ENCODE peak calls at places on chromosomes 11 and 22, in six cellular contexts. One of them, this sample, is unnamed.
A peak's percentile ranks its signal among the peaks of the same experiment; 100 is the strongest.

GRCh38 chr11:43574949-43575915 is 105.3 kb upstream of the HSD17B12 start:
- DNase-seq in GM13976: no peak
- DNase-seq in uterus: no peak
- DNase-seq in RWPE1: no peak
- DNase-seq in GM20000: peak; percentile 42
- DNase-seq in GM23338: peak; percentile 60
- DNase-seq in this sample: no peak

GRCh38 chr11:37511425-37511933 is 913.4 kb upstream of the RAG2 start:
- DNase-seq in RWPE1: peak; percentile 62
- DNase-seq in GM13976: no peak
- DNase-seq in uterus: no peak
- DNase-seq in GM23338: no peak
- DNase-seq in GM20000: no peak
- DNase-seq in this sample: peak; percentile 86

GRCh38 chr22:37016134-37016910 is 2.9 kb downstream of the TST start:
- DNase-seq in GM20000: no peak
- DNase-seq in RWPE1: no peak
- DNase-seq in uterus: peak; percentile 45
- DNase-seq in GM13976: no peak
- DNase-seq in GM23338: no peak
- DNase-seq in this sample: no peak

GRCh38 chr11:110971110-110971509 is 258.9 kb upstream of the ARHGAP20 start:
- DNase-seq in uterus: no peak
- DNase-seq in GM13976: no peak
- DNase-seq in RWPE1: no peak
- DNase-seq in GM20000: no peak
- DNase-seq in GM23338: no peak
- DNase-seq in this sample: peak; percentile 16

GRCh38 chr11:105152556-105152955 is 13.0 kb upstream of the CARD18 start:
- DNase-seq in GM23338: no peak
- DNase-seq in GM20000: no peak
- DNase-seq in RWPE1: no peak
- DNase-seq in GM13976: no peak
- DNase-seq in uterus: no peak
- DNase-seq in this sample: peak; percentile 54

GRCh38 chr11:61529537-61530225 is 21.1 kb downstream of the LRRC10B start:
- DNase-seq in GM13976: no peak
- DNase-seq in uterus: no peak
- DNase-seq in GM23338: no peak
- DNase-seq in GM20000: no peak
- DNase-seq in RWPE1: no peak
- DNase-seq in this sample: peak; percentile 41

GRCh38 chr11:39236916-39237315 is 2222.5 kb downstream of the LRRC4C start:
- DNase-seq in GM20000: no peak
- DNase-seq in GM13976: no peak
- DNase-seq in uterus: no peak
- DNase-seq in RWPE1: peak; percentile 30
- DNase-seq in GM23338: no peak
- DNase-seq in this sample: peak; percentile 1

GRCh38 chr11:11731311-11732083 is 109.7 kb upstream of the GALNT18 start:
- DNase-seq in GM20000: no peak
- DNase-seq in RWPE1: peak; percentile 76
- DNase-seq in GM13976: no peak
- DNase-seq in GM23338: no peak
- DNase-seq in uterus: no peak
- DNase-seq in this sample: peak; percentile 85

GRCh38 chr22:47178339-47178738 is 415.9 kb downstream of the TBC1D22A start:
- DNase-seq in GM13976: no peak
- DNase-seq in GM20000: no peak
- DNase-seq in uterus: peak; percentile 0
- DNase-seq in RWPE1: no peak
- DNase-seq in GM23338: no peak
- DNase-seq in this sample: no peak

GRCh38 chr22:36585841-36586240 is 56.9 kb upstream of the EIF3D start:
- DNase-seq in GM20000: no peak
- DNase-seq in GM23338: peak; percentile 51
- DNase-seq in GM13976: no peak
- DNase-seq in uterus: no peak
- DNase-seq in RWPE1: peak; percentile 58
- DNase-seq in this sample: peak; percentile 50

GRCh38 chr22:19478466-19479357 is at the start of gene UFD1:
- DNase-seq in GM20000: peak; percentile 88
- DNase-seq in RWPE1: peak; percentile 64
- DNase-seq in GM23338: peak; percentile 92
- DNase-seq in uterus: peak; percentile 84
- DNase-seq in GM13976: peak; percentile 87
- DNase-seq in this sample: peak; percentile 79

GRCh38 chr11:78139422-78140391 is at the start of gene ALG8:
- DNase-seq in uterus: peak; percentile 97
- DNase-seq in GM13976: peak; percentile 98
- DNase-seq in GM23338: peak; percentile 98
- DNase-seq in GM20000: peak; percentile 93
- DNase-seq in RWPE1: peak; percentile 98
- DNase-seq in this sample: peak; percentile 93

GRCh38 chr11:128592454-128592853 is 5.1 kb upstream of the ETS1 start:
- DNase-seq in GM20000: no peak
- DNase-seq in RWPE1: no peak
- DNase-seq in GM13976: no peak
- DNase-seq in GM23338: no peak
- DNase-seq in uterus: no peak
- DNase-seq in this sample: no peak

GRCh38 chr11:64500176-64501013 is 90.6 kb upstream of the SLC22A12 start:
- DNase-seq in GM23338: no peak
- DNase-seq in RWPE1: no peak
- DNase-seq in GM13976: no peak
- DNase-seq in uterus: no peak
- DNase-seq in GM20000: no peak
- DNase-seq in this sample: peak; percentile 29

GRCh38 chr11:33624082-33624481 is 76.5 kb downstream of the C11orf91 start:
- DNase-seq in GM23338: no peak
- DNase-seq in RWPE1: no peak
- DNase-seq in GM13976: no peak
- DNase-seq in uterus: no peak
- DNase-seq in GM20000: no peak
- DNase-seq in this sample: peak; percentile 39

GRCh38 chr11:115990004-115990447 is 485.8 kb upstream of the CADM1 start:
- DNase-seq in GM13976: peak; percentile 73
- DNase-seq in RWPE1: no peak
- DNase-seq in GM20000: peak; percentile 51
- DNase-seq in uterus: no peak
- DNase-seq in GM23338: peak; percentile 81
- DNase-seq in this sample: no peak

GRCh38 chr11:34356918-34357645 is 728 bp downstream of the ABTB2 start:
- DNase-seq in uterus: peak; percentile 59
- DNase-seq in GM20000: peak; percentile 56
- DNase-seq in RWPE1: peak; percentile 34
- DNase-seq in GM23338: peak; percentile 72
- DNase-seq in GM13976: peak; percentile 59
- DNase-seq in this sample: peak; percentile 54

GRCh38 chr11:82080160-82080559 is 653.5 kb downstream of the FAM181B start:
- DNase-seq in GM20000: no peak
- DNase-seq in GM23338: no peak
- DNase-seq in uterus: no peak
- DNase-seq in GM13976: no peak
- DNase-seq in RWPE1: no peak
- DNase-seq in this sample: no peak

GRCh38 chr11:57781529-57781943 is 19.9 kb downstream of the CTNND1 start:
- DNase-seq in RWPE1: peak; percentile 70
- DNase-seq in uterus: no peak
- DNase-seq in GM23338: peak; percentile 92
- DNase-seq in GM20000: no peak
- DNase-seq in GM13976: no peak
- DNase-seq in this sample: peak; percentile 35

GRCh38 chr22:10961043-10961860 is 4566.7 kb upstream of the OR11H1 start:
- DNase-seq in GM20000: peak; percentile 2
- DNase-seq in RWPE1: no peak
- DNase-seq in GM13976: no peak
- DNase-seq in GM23338: no peak
- DNase-seq in uterus: no peak
- DNase-seq in this sample: no peak

GRCh38 chr22:46561435-46561905 is 24.1 kb upstream of the CELSR1 start:
- DNase-seq in GM23338: peak; percentile 78
- DNase-seq in RWPE1: no peak
- DNase-seq in GM20000: peak; percentile 77
- DNase-seq in GM13976: peak; percentile 85
- DNase-seq in uterus: no peak
- DNase-seq in this sample: peak; percentile 36

GRCh38 chr11:21412652-21413383 is 743.4 kb downstream of the NELL1 start:
- DNase-seq in GM20000: no peak
- DNase-seq in uterus: no peak
- DNase-seq in RWPE1: no peak
- DNase-seq in GM13976: no peak
- DNase-seq in GM23338: no peak
- DNase-seq in this sample: no peak

GRCh38 chr22:47587861-47588582 is 825.6 kb downstream of the TBC1D22A start:
- DNase-seq in GM23338: no peak
- DNase-seq in uterus: no peak
- DNase-seq in RWPE1: no peak
- DNase-seq in GM13976: no peak
- DNase-seq in GM20000: no peak
- DNase-seq in this sample: no peak

GRCh38 chr11:17906436-17906835 is 106.4 kb downstream of the SERGEF start:
- DNase-seq in RWPE1: no peak
- DNase-seq in GM20000: no peak
- DNase-seq in GM23338: peak; percentile 92
- DNase-seq in GM13976: no peak
- DNase-seq in uterus: no peak
- DNase-seq in this sample: peak; percentile 17
- TF ChIP-seq CTCF in RWPE1: no peak
- TF ChIP-seq CTCF in GM20000: no peak
- TF ChIP-seq CTCF in GM23338: peak; percentile 70
- TF ChIP-seq CTCF in GM13976: no peak
- TF ChIP-seq CTCF in uterus: no peak
- TF ChIP-seq CTCF in this sample: peak; percentile 14

GRCh38 chr22:42716649-42717127 is 4.0 kb downstream of the A4GALT start:
- DNase-seq in RWPE1: no peak
- DNase-seq in GM13976: peak; percentile 58
- DNase-seq in uterus: no peak
- DNase-seq in GM20000: peak; percentile 64
- DNase-seq in GM23338: no peak
- DNase-seq in this sample: no peak
- TF ChIP-seq CTCF in RWPE1: no peak
- TF ChIP-seq CTCF in GM13976: no peak
- TF ChIP-seq CTCF in uterus: no peak
- TF ChIP-seq CTCF in GM20000: no peak
- TF ChIP-seq CTCF in GM23338: no peak
- TF ChIP-seq CTCF in this sample: no peak

GRCh38 chr11:65539401-65540289 is 14.8 kb downstream of the SCYL1 start:
- DNase-seq in RWPE1: peak; percentile 80
- DNase-seq in GM13976: peak; percentile 88
- DNase-seq in GM20000: peak; percentile 93
- DNase-seq in GM23338: peak; percentile 79
- DNase-seq in uterus: no peak
- DNase-seq in this sample: no peak
- TF ChIP-seq CTCF in RWPE1: no peak
- TF ChIP-seq CTCF in GM13976: no peak
- TF ChIP-seq CTCF in GM20000: no peak
- TF ChIP-seq CTCF in GM23338: no peak
- TF ChIP-seq CTCF in uterus: peak; percentile 80
- TF ChIP-seq CTCF in this sample: no peak

GRCh38 chr11:67645521-67646457 is 4.7 kb downstream of the ACY3 start:
- DNase-seq in GM23338: peak; percentile 68
- DNase-seq in GM13976: no peak
- DNase-seq in RWPE1: no peak
- DNase-seq in uterus: no peak
- DNase-seq in GM20000: peak; percentile 32
- DNase-seq in this sample: no peak

GRCh38 chr11:67644472-67645418 is 5.2 kb upstream of the TBX10 start:
- DNase-seq in GM20000: peak; percentile 49
- DNase-seq in uterus: no peak
- DNase-seq in GM23338: peak; percentile 42
- DNase-seq in RWPE1: no peak
- DNase-seq in GM13976: no peak
- DNase-seq in this sample: no peak

GRCh38 chr11:67642148-67642475 is 2.5 kb upstream of the TBX10 start:
- DNase-seq in GM13976: no peak
- DNase-seq in GM23338: no peak
- DNase-seq in uterus: no peak
- DNase-seq in RWPE1: no peak
- DNase-seq in GM20000: no peak
- DNase-seq in this sample: no peak

GRCh38 chr11:67642490-67643120 is 3.0 kb upstream of the TBX10 start:
- DNase-seq in GM23338: no peak
- DNase-seq in RWPE1: no peak
- DNase-seq in uterus: no peak
- DNase-seq in GM20000: no peak
- DNase-seq in GM13976: no peak
- DNase-seq in this sample: no peak

DNA sequence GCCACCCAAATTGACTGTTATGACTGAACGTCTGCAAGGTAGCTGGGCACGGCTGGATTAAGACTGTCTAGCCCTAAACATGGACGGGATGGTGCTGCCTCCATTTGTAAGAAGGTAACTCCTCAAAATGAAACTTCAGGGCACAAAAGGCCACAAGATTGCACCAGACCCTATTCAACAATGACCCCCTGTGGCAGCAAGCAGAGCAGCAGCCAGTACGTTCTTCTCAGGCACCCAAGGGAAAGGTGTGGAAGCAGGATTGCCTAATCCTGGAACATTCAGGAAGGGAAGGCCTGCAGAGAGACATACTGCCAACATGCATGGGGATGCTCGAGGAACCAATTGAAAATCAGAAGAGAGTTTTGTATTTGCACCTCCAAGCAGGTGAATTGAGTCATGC is 4.5 kb upstream of the TBX10 start:
- DNase-seq in GM20000: peak; percentile 34
- DNase-seq in GM13976: no peak
- DNase-seq in GM23338: peak; percentile 79
- DNase-seq in RWPE1: peak; percentile 34
- DNase-seq in uterus: no peak
- DNase-seq in this sample: peak; percentile 50
- TF ChIP-seq CTCF in GM20000: no peak
- TF ChIP-seq CTCF in GM13976: no peak
- TF ChIP-seq CTCF in GM23338: peak; percentile 89
- TF ChIP-seq CTCF in RWPE1: peak; percentile 11
- TF ChIP-seq CTCF in uterus: no peak
- TF ChIP-seq CTCF in this sample: peak; percentile 25

GRCh38 chr11:74319139-74319538 is 7.7 kb upstream of the P4HA3 start:
- DNase-seq in RWPE1: peak; percentile 59
- DNase-seq in GM20000: no peak
- DNase-seq in uterus: no peak
- DNase-seq in GM23338: no peak
- DNase-seq in GM13976: no peak
- DNase-seq in this sample: peak; percentile 85

GRCh38 chr11:74318241-74318932 is 6.9 kb upstream of the P4HA3 start:
- DNase-seq in GM13976: no peak
- DNase-seq in GM23338: no peak
- DNase-seq in uterus: no peak
- DNase-seq in RWPE1: no peak
- DNase-seq in GM20000: no peak
- DNase-seq in this sample: no peak

GRCh38 chr11:74320538-74320937 is 9.1 kb upstream of the P4HA3 start:
- DNase-seq in GM23338: no peak
- DNase-seq in GM13976: no peak
- DNase-seq in uterus: no peak
- DNase-seq in RWPE1: no peak
- DNase-seq in GM20000: no peak
- DNase-seq in this sample: no peak

GRCh38 chr11:74322667-74323066 is 11.2 kb upstream of the P4HA3 start:
- DNase-seq in GM13976: no peak
- DNase-seq in RWPE1: no peak
- DNase-seq in uterus: peak; percentile 44
- DNase-seq in GM20000: no peak
- DNase-seq in GM23338: no peak
- DNase-seq in this sample: no peak

GRCh38 chr11:74321487-74322188 is 10.2 kb upstream of the P4HA3 start:
- DNase-seq in GM13976: peak; percentile 32
- DNase-seq in GM20000: peak; percentile 52
- DNase-seq in RWPE1: no peak
- DNase-seq in GM23338: peak; percentile 70
- DNase-seq in uterus: no peak
- DNase-seq in this sample: peak; percentile 58
- TF ChIP-seq CTCF in GM13976: peak; percentile 21
- TF ChIP-seq CTCF in GM20000: peak; percentile 45
- TF ChIP-seq CTCF in RWPE1: no peak
- TF ChIP-seq CTCF in GM23338: peak; percentile 81
- TF ChIP-seq CTCF in uterus: peak; percentile 67
- TF ChIP-seq CTCF in this sample: peak; percentile 34

This sample was measured in MCF 10A.